ENCODE peak calls at places on chromosome 17, in five cellular contexts. V, K, U, T and A are unnamed samples. For H3K4me1 and H3K36me3, the result is how much of the 10 kb centered on the place peaks cover.

GRCh38 chr17:18016426-18016825 is 22.5 kb downstream of the ATPAF2 start:
- DNase-seq in T (no peak), K (no peak), V (no peak), U (no peak), A (no peak)

GRCh38 chr17:4364622-4365041 is 1.8 kb downstream of the UBE2G1 start:
- DNase-seq in U (no peak), K (no peak), T (no peak), V (no peak), A (peak)

GRCh38 chr17:78898947-78899346 is 4.1 kb downstream of the CEP295NL start:
- DNase-seq in T (no peak), U (no peak), V (no peak), K (no peak), A (no peak)

GRCh38 chr17:79732246-79732645 is 1.5 kb downstream of the ENPP7 start:
- DNase-seq in V (no peak), K (no peak), T (no peak), U (no peak), A (no peak)

GRCh38 chr17:47165137-47165536 is 24.0 kb downstream of the CDC27 start:
- DNase-seq in V (no peak), U (no peak), T (no peak), K (no peak), A (no peak)

GRCh38 chr17:78231991-78232759 is 744 bp downstream of the TMEM235 start:
- DNase-seq in T (no peak), V (no peak), U (no peak), K (peak), A (no peak)

GRCh38 chr17:63537991-63538692 is 12.1 kb upstream of the DCAF7 start:
- DNase-seq in U (no peak), K (no peak), V (no peak), T (no peak), A (no peak)

GRCh38 chr17:31373150-31374082 is 18.1 kb upstream of the RAB11FIP4 start:
- DNase-seq in V (no peak), K (peak), U (peak), T (no peak), A (peak)

GRCh38 chr17:8075081-8075480 is 12.4 kb downstream of the ALOX12B start:
- DNase-seq in U (no peak), T (no peak), V (no peak), K (no peak), A (no peak)

GRCh38 chr17:58415371-58416055 is 1.8 kb downstream of the RNF43 start:
- DNase-seq in K (no peak), V (no peak), U (no peak), T (no peak), A (no peak)

GRCh38 chr17:13888043-13888442 is 181.3 kb upstream of the COX10 start:
- DNase-seq in U (no peak), T (no peak), V (no peak), K (no peak), A (no peak)

GRCh38 chr17:50766222-50767023 is 895 bp downstream of the ANKRD40CL start:
- DNase-seq in K (no peak), U (no peak), T (no peak), V (no peak), A (no peak)

GRCh38 chr17:76151896-76152454 is 10.9 kb upstream of the FOXJ1 start:
- DNase-seq in K (peak), T (no peak), V (no peak), U (no peak), A (no peak)

GRCh38 chr17:50059256-50059655 is 3.3 kb downstream of the ITGA3 start:
- DNase-seq in T (no peak), V (no peak), K (no peak), U (no peak), A (no peak)

GRCh38 chr17:75476274-75476673 is 19.8 kb downstream of the TMEM94 start:
- DNase-seq in U (no peak), T (no peak), V (no peak), K (no peak), A (no peak)

GRCh38 chr17:10614536-10615155 is 42.5 kb downstream of the MYH3 start:
- DNase-seq in U (peak), T (no peak), V (peak), K (no peak), A (peak)

GRCh38 chr17:80265205-80266068 is 4.8 kb downstream of the RNF213 start:
- DNase-seq in T (peak), U (no peak), K (peak), V (no peak), A (no peak)

GRCh38 chr17:60305141-60305540 is 86.8 kb downstream of the USP32 start:
- DNase-seq in U (peak), K (peak), V (no peak), T (no peak), A (no peak)

GRCh38 chr17:73262676-73263642 is 1.3 kb upstream of the CPSF4L start:
- DNase-seq in K (no peak), V (no peak), U (no peak), T (no peak), A (peak)

GRCh38 chr17:39730095-39730921 is at the start of gene MIEN1:
- DNase-seq in V (peak), K (peak), U (peak), T (peak), A (peak)

GRCh38 chr17:57050303-57050702 is 34.7 kb upstream of the AKAP1 start:
- DNase-seq in V (no peak), K (no peak), T (no peak), U (no peak), A (no peak)

GRCh38 chr17:57044976-57045867 is 39.8 kb upstream of the AKAP1 start:
- DNase-seq in T (no peak), K (no peak), U (no peak), V (no peak), A (no peak)

GRCh38 chr17:57048096-57048495 is 37.0 kb upstream of the AKAP1 start:
- DNase-seq in V (no peak), U (no peak), K (no peak), T (no peak), A (no peak)

GRCh38 chr17:57043276-57043675 is 41.8 kb upstream of the AKAP1 start:
- DNase-seq in T (no peak), U (no peak), K (no peak), V (no peak), A (no peak)

GRCh38 chr17:57045868-57046671 is 39.0 kb upstream of the AKAP1 start:
- DNase-seq in U (no peak), V (no peak), T (no peak), K (peak), A (no peak)
- H3K4me3 ChIP-seq in U (no peak), V (no peak), T (peak), K (no peak), A (no peak)

GRCh38 chr17:35546489-35546888 is 9.0 kb upstream of the SLFN12L start:
- DNase-seq in T (no peak), V (no peak), U (no peak), K (no peak), A (no peak)

GRCh38 chr17:35545150-35545549 is 7.7 kb upstream of the SLFN12L start:
- DNase-seq in U (no peak), V (no peak), K (no peak), T (no peak), A (no peak)

GRCh38 chr17:35553310-35553709 is 7.3 kb downstream of the SLFN14 start:
- DNase-seq in V (no peak), T (no peak), U (no peak), K (no peak), A (no peak)

GRCh38 chr17:35548213-35548810 is 10.8 kb upstream of the SLFN12L start:
- DNase-seq in K (no peak), T (no peak), U (no peak), V (no peak), A (no peak)

GRCh38 chr17:35548978-35549377 is 11.5 kb upstream of the SLFN12L start:
- DNase-seq in K (no peak), U (no peak), T (no peak), V (no peak), A (no peak)
- H3K4me1 ChIP-seq in K (under half), U (under half), T (under half), V (under half), A (under half)

GRCh38 chr17:6997171-6997570 is 1.3 kb downstream of the ALOX12 start:
- DNase-seq in K (no peak), T (no peak), U (no peak), V (no peak), A (no peak)
- H3K36me3 ChIP-seq in K (under half), T (under half), U (under half), V (under half), A (under half)

DNA sequence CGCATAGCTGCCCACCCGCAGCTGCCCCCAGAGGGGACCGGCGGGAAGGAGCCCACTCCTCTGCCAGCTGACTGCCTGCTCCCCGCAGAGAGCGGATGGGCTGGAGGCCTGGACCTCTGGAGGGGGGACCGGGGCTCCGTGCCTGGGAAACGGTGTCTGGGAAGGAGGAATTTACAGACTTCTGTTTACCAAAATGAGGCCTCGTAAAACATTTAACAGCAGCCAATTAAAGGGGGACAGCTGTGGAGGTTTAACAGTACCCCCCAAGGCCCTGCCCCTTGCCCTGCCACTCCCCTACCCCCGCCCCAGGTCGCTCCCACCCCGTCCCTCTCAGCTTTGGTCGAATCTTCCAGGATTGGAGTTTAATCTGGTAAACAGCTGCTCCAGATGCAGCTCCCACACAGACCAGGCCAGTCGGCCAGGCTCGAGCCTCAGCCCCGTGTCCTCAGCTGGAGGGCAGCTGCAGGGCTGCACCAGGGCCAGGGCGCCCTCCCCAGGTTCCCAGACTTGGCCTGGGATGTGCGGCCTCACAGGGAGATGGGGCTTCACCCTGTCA is 41.1 kb downstream of the BAHCC1 start:
- DNase-seq in T (no peak), K (no peak), V (no peak), U (no peak), A (no peak)
- H3K4me3 ChIP-seq in T (no peak), K (no peak), V (no peak), U (no peak), A (no peak)

DNA sequence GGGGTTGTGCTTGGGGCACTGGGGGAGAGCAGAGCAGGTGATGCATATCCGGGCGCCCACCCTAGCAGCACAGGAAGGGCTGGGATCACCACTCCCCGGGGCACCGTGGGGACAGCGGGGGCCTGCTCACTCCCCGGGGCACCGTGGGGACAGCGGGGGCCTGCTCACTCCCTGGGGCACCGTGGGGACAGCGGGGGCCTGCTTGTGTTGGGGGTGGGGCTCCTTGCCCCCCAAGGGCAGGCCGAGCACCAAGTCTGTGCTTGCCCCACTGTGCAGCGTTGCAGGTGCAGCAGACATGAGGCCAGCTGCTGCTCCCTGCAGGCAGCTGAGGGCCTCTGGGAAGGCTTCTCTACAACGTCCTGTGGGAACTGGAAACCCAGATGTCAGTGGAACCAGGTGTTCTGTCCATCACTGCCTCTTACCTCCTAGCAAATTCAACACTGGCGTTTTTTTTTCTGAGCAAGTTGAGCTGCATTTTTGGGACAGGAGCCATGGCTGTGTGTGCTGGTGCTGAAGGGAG is 25.0 kb upstream of the ZNF750 start:
- DNase-seq in V (no peak), T (no peak), K (no peak), U (peak), A (no peak)
- H3K4me1 ChIP-seq in V (under half), T (half or more), K (half or more), U (half or more), A (under half)

GRCh38 chr17:44438634-44439033 is 49.2 kb upstream of the ITGA2B start:
- DNase-seq in K (no peak), U (no peak), V (no peak), T (no peak), A (no peak)
- H3K36me3 ChIP-seq in K (under half), U (under half), V (under half), T (under half), A (under half)

GRCh38 chr17:15341966-15342365 is 569 bp upstream of the TEKT3 start:
- DNase-seq in U (no peak), K (no peak), V (no peak), T (no peak), A (no peak)
- H3K4me3 ChIP-seq in U (no peak), K (no peak), V (no peak), T (no peak), A (no peak)